ENCODE peak calls at places on chromosomes 5 and 9, in eight cellular contexts. Y is Panc1, D is GM23338, P is HCT116, K is HepG2, N is upper lobe of left lung, F is GM12878, W is K562. B is an unnamed sample.

GRCh38 chr5:118459490-118459889 is 528.9 kb downstream of the DTWD2 start:
- ATAC-seq in D (no peak), F (no peak), K (no peak), Y (no peak), N (no peak), W (no peak), P (no peak), B (no peak)

GRCh38 chr5:175141421-175141820 is 302.6 kb downstream of the DRD1 start:
- ATAC-seq in K (no peak), W (no peak), Y (no peak), D (no peak), N (no peak), P (no peak), F (no peak), B (no peak)

GRCh38 chr9:123090956-123091355 is 57.5 kb downstream of the GPR21 start:
- ATAC-seq in Y (no peak), D (no peak), K (no peak), N (no peak), F (no peak), P (no peak), W (no peak), B (no peak)

GRCh38 chr5:135313405-135313804 is 85.6 kb downstream of the MACROH2A1 start:
- ATAC-seq in P (no peak), W (no peak), Y (no peak), K (no peak), N (no peak), F (no peak), D (no peak), B (no peak)

GRCh38 chr9:37034938-37035471 is 937 bp upstream of the PAX5 start:
- ATAC-seq in K (peak), P (no peak), N (no peak), Y (peak), W (no peak), D (peak), F (peak), B (no peak)

GRCh38 chr9:118003240-118003639 is 299.0 kb downstream of the TLR4 start:
- ATAC-seq in W (no peak), D (peak), P (no peak), N (no peak), Y (no peak), K (no peak), F (no peak), B (no peak)

GRCh38 chr5:87300744-87301143 is 33.1 kb downstream of the RASA1 start:
- ATAC-seq in Y (peak), F (peak), W (peak), N (peak), P (peak), D (no peak), K (no peak), B (peak)

GRCh38 chr5:88944751-88945507 is 61.9 kb upstream of the MEF2C start:
- ATAC-seq in N (no peak), Y (no peak), W (peak), K (no peak), P (no peak), D (no peak), F (no peak), B (no peak)

GRCh38 chr5:67289763-67290521 is 93.3 kb upstream of the CD180 start:
- ATAC-seq in F (no peak), N (no peak), K (no peak), P (no peak), W (no peak), D (no peak), Y (no peak), B (peak)

GRCh38 chr5:98962587-98962986 is 33.8 kb upstream of the CHD1 start:
- ATAC-seq in N (no peak), W (no peak), F (peak), K (peak), D (no peak), P (no peak), Y (no peak), B (no peak)

GRCh38 chr9:20331095-20331685 is 291.1 kb downstream of the MLLT3 start:
- ATAC-seq in N (no peak), K (no peak), W (no peak), F (peak), D (no peak), P (no peak), Y (no peak), B (no peak)

GRCh38 chr9:68690088-68690487 is 15.0 kb upstream of the PIP5K1B start:
- ATAC-seq in F (no peak), D (peak), N (peak), P (no peak), Y (no peak), K (peak), W (peak), B (peak)

GRCh38 chr5:141420855-141421488 is at the start of gene PCDHGA11:
- ATAC-seq in P (no peak), W (peak), K (no peak), D (peak), F (peak), Y (no peak), N (no peak), B (peak)

GRCh38 chr5:127647361-127647958 is 1.4 kb upstream of the CTXN3 start:
- ATAC-seq in D (no peak), Y (no peak), P (no peak), N (no peak), F (no peak), W (no peak), K (no peak), B (peak)

GRCh38 chr5:170769898-170770416 is 13.6 kb upstream of the GABRP start:
- ATAC-seq in Y (no peak), D (peak), W (peak), F (peak), P (peak), K (no peak), N (no peak), B (no peak)

GRCh38 chr9:87586731-87587355 is 89.2 kb downstream of the DAPK1 start:
- ATAC-seq in N (no peak), K (no peak), F (no peak), W (no peak), P (no peak), Y (no peak), D (no peak), B (no peak)

GRCh38 chr9:131039129-131039954 is 30.4 kb downstream of the LAMC3 start:
- ATAC-seq in W (no peak), Y (no peak), P (no peak), N (no peak), K (no peak), F (no peak), D (no peak), B (no peak)

GRCh38 chr5:11853796-11854195 is 50.5 kb downstream of the CTNND2 start:
- ATAC-seq in Y (no peak), W (no peak), P (no peak), F (no peak), D (no peak), N (no peak), K (no peak), B (no peak)

GRCh38 chr9:93119953-93120845 is 13.9 kb downstream of the NINJ1 start:
- ATAC-seq in F (peak), D (peak), W (peak), Y (peak), K (peak), P (peak), N (peak), B (peak)

GRCh38 chr5:141732417-141732816 is 50.4 kb upstream of the ARAP3 start:
- ATAC-seq in F (no peak), P (no peak), W (no peak), K (no peak), D (no peak), N (no peak), Y (no peak), B (no peak)

GRCh38 chr5:93070938-93071337 is 510.1 kb downstream of the NR2F1-AS1 start:
- ATAC-seq in Y (no peak), P (no peak), D (no peak), F (no peak), K (no peak), N (no peak), W (no peak), B (no peak)

GRCh38 chr9:72039532-72039931 is 20.9 kb downstream of the C9orf57 start:
- ATAC-seq in W (no peak), D (no peak), P (no peak), K (no peak), F (peak), Y (no peak), N (no peak), B (no peak)

GRCh38 chr9:133282454-133283238 is 7.6 kb upstream of the ABO start:
- ATAC-seq in N (no peak), F (no peak), Y (no peak), D (no peak), K (no peak), W (peak), P (no peak), B (no peak)

GRCh38 chr5:84961193-84961592 is 576.5 kb upstream of the EDIL3 start:
- ATAC-seq in F (no peak), W (no peak), P (no peak), Y (no peak), K (no peak), D (no peak), N (peak), B (peak)

GRCh38 chr9:110115868-110116542 is 92.0 kb downstream of the C9orf152 start:
- ATAC-seq in Y (no peak), N (no peak), D (no peak), P (no peak), W (no peak), K (peak), F (no peak), B (no peak)

GRCh38 chr5:170681013-170681433 is 102.5 kb upstream of the GABRP start:
- ATAC-seq in D (peak), F (peak), K (peak), N (no peak), P (no peak), W (peak), Y (no peak), B (no peak)

GRCh38 chr9:134378901-134379338 is 52.7 kb downstream of the RXRA start:
- ATAC-seq in N (no peak), K (no peak), P (peak), F (no peak), Y (peak), W (peak), D (peak), B (peak)

GRCh38 chr5:77368367-77368766 is 123.7 kb downstream of the WDR41 start:
- ATAC-seq in N (no peak), K (no peak), W (no peak), P (no peak), Y (no peak), D (no peak), F (no peak), B (no peak)

GRCh38 chr5:83488271-83488670 is 16.7 kb downstream of the VCAN start:
- ATAC-seq in P (no peak), K (no peak), D (peak), F (no peak), W (no peak), Y (no peak), N (no peak), B (no peak)

GRCh38 chr9:10144336-10144735 is 468.5 kb downstream of the PTPRD start:
- ATAC-seq in F (no peak), Y (no peak), K (no peak), D (no peak), P (no peak), W (no peak), N (no peak), B (no peak)

GRCh38 chr5:133825631-133826289 is 142.7 kb downstream of the C5orf15 start:
- ATAC-seq in K (no peak), P (no peak), D (no peak), F (peak), W (no peak), Y (no peak), N (no peak), B (no peak)

GRCh38 chr5:133611357-133612020 is 852 bp downstream of the FSTL4 start:
- ATAC-seq in K (peak), D (peak), Y (peak), P (no peak), N (peak), F (no peak), W (no peak), B (no peak)

GRCh38 chr5:7759257-7759871 is 91.6 kb downstream of the CFAP90 start:
- ATAC-seq in P (no peak), N (no peak), D (no peak), Y (no peak), W (no peak), K (no peak), F (no peak), B (no peak)

GRCh38 chr5:7759951-7760580 is 90.9 kb downstream of the CFAP90 start:
- ATAC-seq in K (no peak), F (no peak), D (no peak), N (no peak), P (no peak), Y (no peak), W (no peak), B (no peak)

GRCh38 chr5:7763621-7764072 is 87.3 kb downstream of the CFAP90 start:
- ATAC-seq in D (no peak), N (no peak), W (no peak), P (no peak), Y (no peak), F (no peak), K (no peak), B (peak)

GRCh38 chr5:7762267-7762666 is 88.7 kb downstream of the CFAP90 start:
- ATAC-seq in W (peak), Y (no peak), K (peak), D (peak), N (peak), P (peak), F (peak), B (no peak)

DNA sequence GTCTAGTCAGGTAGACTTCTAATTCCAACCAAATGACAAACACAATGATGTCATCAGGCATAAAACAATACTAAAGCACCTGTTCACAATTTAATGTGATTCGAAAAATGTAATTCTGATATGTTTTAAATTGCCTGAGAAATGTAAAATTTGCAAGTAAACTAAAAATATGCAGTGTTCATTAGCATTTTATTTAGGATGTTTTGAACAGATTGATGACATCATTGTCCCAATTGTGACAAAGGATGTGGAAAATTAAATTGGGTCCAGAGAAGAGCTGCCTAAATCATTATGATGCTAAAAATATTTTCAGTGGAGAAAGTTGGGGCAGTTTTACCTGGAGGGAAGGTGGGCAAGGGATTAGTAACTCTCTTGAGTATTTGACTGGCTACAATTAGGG is 86.5 kb downstream of the CFAP90 start:
- ATAC-seq in F (no peak), D (no peak), W (no peak), K (no peak), N (no peak), P (no peak), Y (no peak), B (no peak)
- TF ChIP-seq POLR2AphosphoS5 in F (no peak), D (no peak), W (no peak), K (no peak), N (no peak), P (no peak), Y (no peak), B (no peak)

GRCh38 chr5:125149503-125149902 is 403.1 kb upstream of the ZNF608 start:
- ATAC-seq in D (no peak), Y (no peak), P (no peak), F (no peak), K (no peak), W (no peak), N (no peak), B (no peak)
- TF ChIP-seq POLR2AphosphoS5 in D (no peak), Y (no peak), P (no peak), F (no peak), K (no peak), W (no peak), N (no peak), B (no peak)

GRCh38 chr5:24773241-24773640 is 128.5 kb upstream of the CDH10 start:
- ATAC-seq in P (no peak), K (no peak), Y (no peak), F (no peak), N (no peak), D (no peak), W (no peak), B (no peak)

DNA sequence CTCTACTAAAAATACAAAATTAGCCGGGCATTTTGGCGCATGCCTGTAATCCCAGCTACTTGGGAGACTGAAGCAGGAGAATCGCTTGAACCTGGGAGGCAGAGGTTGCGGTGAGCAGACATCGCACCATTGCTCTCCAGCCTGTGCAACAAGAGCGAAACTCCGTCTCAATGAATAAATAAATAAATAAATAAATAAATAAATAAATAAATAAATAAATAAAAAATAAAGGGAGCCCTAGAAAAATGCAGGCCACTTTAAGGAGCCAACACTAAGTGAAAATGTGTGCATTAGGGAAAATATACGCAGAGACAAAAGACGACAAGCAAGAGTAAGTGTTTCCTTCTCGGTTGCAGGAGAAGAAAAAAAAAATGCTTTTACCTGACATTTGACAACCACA is 132.6 kb upstream of the CDH10 start:
- ATAC-seq in N (no peak), D (no peak), Y (no peak), K (no peak), F (no peak), P (no peak), W (no peak), B (no peak)
- TF ChIP-seq POLR2AphosphoS5 in N (no peak), D (no peak), Y (no peak), K (no peak), F (no peak), P (no peak), W (no peak), B (no peak)

DNA sequence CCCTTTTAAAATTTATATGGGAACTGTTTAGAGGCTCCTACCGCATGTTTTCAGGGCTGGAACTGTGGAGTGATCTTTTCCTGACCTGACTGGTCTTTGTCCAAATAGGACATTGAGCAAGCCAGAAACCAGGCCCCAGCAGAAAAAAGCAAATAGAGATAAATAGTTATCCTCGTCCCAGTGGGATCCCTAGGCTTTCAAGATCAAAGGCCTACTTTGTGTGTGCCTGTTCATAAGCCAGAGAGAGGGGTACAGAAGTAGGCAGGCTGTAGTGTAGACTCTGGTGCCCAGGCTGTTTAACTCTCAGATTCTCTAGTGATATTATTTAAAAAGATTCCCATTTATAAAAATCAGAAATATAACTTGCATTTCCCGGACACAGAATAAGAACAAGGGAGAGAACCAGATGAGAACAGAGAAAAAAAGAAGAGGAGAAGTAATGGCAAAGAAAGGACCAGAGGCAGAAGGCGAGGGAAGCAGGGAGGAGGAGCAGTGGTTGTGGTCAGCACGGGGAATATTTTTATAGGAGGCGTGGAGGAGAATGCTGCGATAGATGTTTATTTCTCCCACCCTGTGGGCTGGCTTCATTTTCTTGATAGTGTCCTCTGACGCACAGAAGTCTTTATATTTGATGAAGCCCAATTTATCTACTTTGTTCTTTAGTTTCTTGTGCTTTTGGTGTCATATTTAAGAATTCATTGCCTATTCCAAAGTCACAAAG is 101.2 kb downstream of the AOPEP start:
- ATAC-seq in F (no peak), W (no peak), K (peak), P (no peak), Y (no peak), D (no peak), N (no peak), B (peak)
- TF ChIP-seq POLR2AphosphoS5 in F (no peak), W (no peak), K (peak), P (no peak), Y (no peak), D (no peak), N (no peak), B (no peak)

DNA sequence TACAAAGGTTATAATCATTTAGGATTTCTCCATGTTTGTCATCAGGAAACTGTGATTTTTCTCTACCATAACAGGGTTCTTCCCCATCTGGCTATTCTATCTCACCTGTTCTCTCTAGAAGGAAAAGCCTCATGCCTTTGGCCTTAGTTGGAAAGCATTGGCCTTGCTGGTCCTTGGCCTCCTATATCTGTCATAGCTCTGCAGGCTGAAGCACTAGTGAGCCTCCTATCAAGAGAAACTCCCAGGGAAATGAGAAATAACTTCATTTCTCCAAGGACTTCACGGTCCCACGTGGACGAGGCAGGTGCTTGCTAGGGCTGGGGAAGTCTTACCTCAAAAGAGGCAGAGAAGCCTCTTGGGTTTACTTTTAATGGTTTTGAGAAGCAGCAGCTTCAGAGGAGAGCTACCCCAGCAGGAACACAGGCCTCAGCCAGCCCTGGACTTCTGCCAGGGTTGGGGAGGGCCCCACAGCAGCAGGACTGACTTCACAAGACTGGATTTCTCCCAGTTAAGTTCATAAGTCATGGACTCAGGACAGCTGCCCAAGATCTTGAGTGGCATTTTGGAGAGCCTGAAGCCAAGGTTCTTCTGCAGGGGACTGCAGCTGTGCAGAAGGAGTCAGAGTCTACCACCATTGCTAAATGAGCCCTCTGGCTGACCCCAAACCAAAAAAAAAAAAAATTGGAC is 15.8 kb upstream of the PSAT1 start:
- ATAC-seq in N (peak), D (no peak), K (peak), Y (no peak), W (peak), P (no peak), F (no peak), B (peak)
- TF ChIP-seq POLR2AphosphoS5 in N (no peak), D (no peak), K (no peak), Y (no peak), W (no peak), P (no peak), F (no peak), B (peak)

B was measured in gastroesophageal sphincter.